ENCODE peak calls at places on chromosomes 2 and 18, in seven cellular contexts. X, V, G, M, O, F and S are unnamed samples.

GRCh38 chr2:229930656-229931055 is 8.4 kb downstream of the FBXO36 start:
- DNase-seq in X (no peak), V (no peak), G (no peak), M (no peak), O (no peak), F (no peak), S (no peak)

GRCh38 chr18:24930974-24931373 is 421.0 kb downstream of the ZNF521 start:
- DNase-seq in X (no peak), V (no peak), G (no peak), M (no peak), O (no peak), F (no peak), S (no peak)

GRCh38 chr2:47056374-47056773 is 98.7 kb downstream of the STPG4 start:
- DNase-seq in X (no peak), V (no peak), G (no peak), M (no peak), O (no peak), F (no peak), S (no peak)

GRCh38 chr2:217340176-217340575 is 480.3 kb upstream of the TNP1 start:
- DNase-seq in X (no peak), V (no peak), G (no peak), M (no peak), O (no peak), F (no peak), S (no peak)

GRCh38 chr18:79797518-79798345 is at the start of gene KCNG2:
- DNase-seq in X (peak; percentile 13), V (no peak), G (no peak), M (no peak), O (no peak), F (peak; percentile 15), S (no peak)

GRCh38 chr2:42281682-42282081 is 79.3 kb downstream of the COX7A2L start:
- DNase-seq in X (no peak), V (no peak), G (no peak), M (no peak), O (no peak), F (no peak), S (no peak)

GRCh38 chr2:12842917-12843316 is 126.2 kb downstream of the TRIB2 start:
- DNase-seq in X (no peak), V (no peak), G (no peak), M (no peak), O (no peak), F (no peak), S (no peak)

GRCh38 chr2:144524190-144524957 is 4.5 kb upstream of the ZEB2 start:
- DNase-seq in X (no peak), V (no peak), G (no peak), M (no peak), O (peak; percentile 74), F (peak; percentile 84), S (no peak)

GRCh38 chr2:239167011-239167673 is 233.7 kb downstream of the HDAC4 start:
- DNase-seq in X (no peak), V (no peak), G (no peak), M (no peak), O (peak; percentile 12), F (no peak), S (no peak)

GRCh38 chr18:76445275-76445674 is 49.8 kb downstream of the ZNF516 start:
- DNase-seq in X (no peak), V (no peak), G (no peak), M (peak; percentile 42), O (no peak), F (no peak), S (no peak)

GRCh38 chr2:177758591-177759371 is 313.8 kb downstream of the PDE11A start:
- DNase-seq in X (no peak), V (peak; percentile 51), G (no peak), M (no peak), O (peak; percentile 41), F (peak; percentile 57), S (no peak)

GRCh38 chr2:33291278-33292013 is 185.0 kb upstream of the RASGRP3 start:
- DNase-seq in X (no peak), V (peak; percentile 93), G (no peak), M (peak; percentile 59), O (no peak), F (no peak), S (no peak)

GRCh38 chr2:24855703-24856102 is 62.5 kb downstream of the CENPO start:
- DNase-seq in X (no peak), V (no peak), G (no peak), M (no peak), O (peak; percentile 76), F (no peak), S (peak; percentile 13)

GRCh38 chr2:165357758-165358157 is 111.7 kb upstream of the CSRNP3 start:
- DNase-seq in X (no peak), V (peak; percentile 38), G (no peak), M (peak; percentile 70), O (no peak), F (no peak), S (no peak)

GRCh38 chr2:231397011-231397927 is 1.8 kb downstream of the B3GNT7 start:
- DNase-seq in X (no peak), V (no peak), G (no peak), M (no peak), O (no peak), F (no peak), S (no peak)

GRCh38 chr2:217604527-217605279 is 398.1 kb downstream of the TNS1 start:
- DNase-seq in X (no peak), V (no peak), G (no peak), M (no peak), O (peak; percentile 27), F (no peak), S (no peak)

GRCh38 chr18:4017479-4017878 is 437.6 kb downstream of the DLGAP1 start:
- DNase-seq in X (peak; percentile 15), V (peak; percentile 12), G (no peak), M (no peak), O (no peak), F (no peak), S (no peak)

GRCh38 chr2:60297296-60298010 is 256.0 kb downstream of the BCL11A start:
- DNase-seq in X (no peak), V (no peak), G (no peak), M (no peak), O (no peak), F (peak; percentile 20), S (no peak)

GRCh38 chr2:26605195-26605968 is 35.8 kb downstream of the CIB4 start:
- DNase-seq in X (peak; percentile 61), V (peak; percentile 67), G (peak; percentile 54), M (no peak), O (no peak), F (peak; percentile 29), S (no peak)

GRCh38 chr2:45647346-45647745 is 4.1 kb upstream of the PRKCE start:
- DNase-seq in X (no peak), V (no peak), G (no peak), M (no peak), O (no peak), F (no peak), S (no peak)

GRCh38 chr2:96527052-96527964 is 9.2 kb upstream of the ARID5A start:
- DNase-seq in X (peak; percentile 73), V (no peak), G (peak; percentile 71), M (no peak), O (no peak), F (peak; percentile 28), S (no peak)

GRCh38 chr2:72993147-72993546 is 75.8 kb downstream of the EMX1 start:
- DNase-seq in X (peak; percentile 59), V (peak; percentile 52), G (peak; percentile 67), M (no peak), O (no peak), F (peak; percentile 26), S (no peak)

GRCh38 chr2:216372761-216373291 is 543 bp upstream of the MARCHF4 start:
- DNase-seq in X (no peak), V (peak; percentile 14), G (no peak), M (peak; percentile 55), O (no peak), F (no peak), S (no peak)

GRCh38 chr2:27078267-27079194 is at the start of gene EMILIN1:
- DNase-seq in X (no peak), V (no peak), G (no peak), M (no peak), O (peak; percentile 84), F (peak; percentile 65), S (peak; percentile 81)

GRCh38 chr18:7946724-7947377 is 379.7 kb downstream of the PTPRM start:
- DNase-seq in X (peak; percentile 24), V (no peak), G (no peak), M (peak; percentile 45), O (peak; percentile 24), F (peak; percentile 14), S (no peak)

GRCh38 chr2:236604971-236605734 is 35.5 kb downstream of the ACKR3 start:
- DNase-seq in X (no peak), V (no peak), G (no peak), M (no peak), O (no peak), F (no peak), S (no peak)

GRCh38 chr2:9463698-9464034 is 10.7 kb upstream of the IAH1 start:
- DNase-seq in X (no peak), V (no peak), G (no peak), M (no peak), O (no peak), F (no peak), S (no peak)